ENCODE peak calls at places on chromosome 12, in four cellular contexts. U, O, F and H are unnamed samples.

GRCh38 chr12:93019911-93020224 is 90.8 kb upstream of the EEA1 start:
- DNase-seq in U (no peak), O (no peak), F (no peak), H (no peak)

GRCh38 chr12:115132145-115132544 is 448.2 kb upstream of the TBX3 start:
- DNase-seq in U (peak; percentile 27), O (no peak), F (no peak), H (no peak)

GRCh38 chr12:126159139-126159538 is 1093.9 kb downstream of the AACS start:
- DNase-seq in U (no peak), O (no peak), F (no peak), H (no peak)

GRCh38 chr12:25816637-25817036 is 141.8 kb upstream of the RASSF8 start:
- DNase-seq in U (no peak), O (no peak), F (no peak), H (no peak)

GRCh38 chr12:106369624-106370346 is 12.2 kb downstream of the POLR3B start:
- DNase-seq in U (peak; percentile 96), O (no peak), F (no peak), H (no peak)

GRCh38 chr12:34398706-34399630 is 376.7 kb downstream of the ALG10 start:
- DNase-seq in U (no peak), O (no peak), F (no peak), H (peak; percentile 74)

GRCh38 chr12:49950310-49951251 is at the start of gene AQP2:
- DNase-seq in U (no peak), O (no peak), F (no peak), H (no peak)

GRCh38 chr12:44812062-44812461 is 64.1 kb downstream of the NELL2 start:
- DNase-seq in U (peak; percentile 28), O (no peak), F (no peak), H (no peak)

GRCh38 chr12:11812558-11813421 is 163.3 kb downstream of the ETV6 start:
- DNase-seq in U (no peak), O (peak; percentile 33), F (peak; percentile 44), H (no peak)

DNA sequence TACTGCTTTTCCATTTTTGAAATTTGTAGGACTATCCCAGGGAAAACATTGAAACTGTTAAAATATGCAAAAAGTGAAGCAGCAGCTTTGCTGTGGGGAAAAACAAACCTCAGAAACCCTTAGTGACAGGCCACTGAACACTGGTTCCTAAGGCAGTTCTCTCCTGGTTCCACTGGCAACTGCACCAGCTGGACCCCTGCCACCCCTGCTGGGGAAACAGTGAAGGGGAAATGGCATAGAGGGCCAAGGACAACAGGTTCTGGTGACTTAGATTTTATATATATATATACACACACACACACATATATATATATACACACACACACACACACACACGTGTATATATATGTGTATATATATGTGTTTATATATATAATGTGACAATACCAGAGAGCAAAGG is 16.2 kb upstream of the KRT7 start:
- DNase-seq in U (no peak), O (no peak), F (no peak), H (peak; percentile 32)
- TF ChIP-seq CTCF in U (no peak), O (no peak), F (no peak), H (peak; percentile 12)

GRCh38 chr12:28296287-28296686 is 106.0 kb downstream of the CCDC91 start:
- DNase-seq in U (no peak), O (no peak), F (no peak), H (no peak)
- TF ChIP-seq CTCF in U (no peak), O (no peak), F (no peak), H (no peak)

GRCh38 chr12:990649-991349 is at the start of gene ERC1:
- DNase-seq in U (peak; percentile 54), O (peak; percentile 92), F (peak; percentile 91), H (peak; percentile 96)
- TF ChIP-seq CTCF in U (peak; percentile 6), O (no peak), F (no peak), H (no peak)

GRCh38 chr12:3535431-3535841 is 44.4 kb downstream of the PRMT8 start:
- DNase-seq in U (no peak), O (no peak), F (no peak), H (no peak)

GRCh38 chr12:3532931-3533702 is 42.1 kb downstream of the PRMT8 start:
- DNase-seq in U (no peak), O (no peak), F (no peak), H (no peak)

GRCh38 chr12:3531496-3531895 is 40.5 kb downstream of the PRMT8 start:
- DNase-seq in U (no peak), O (no peak), F (no peak), H (no peak)

GRCh38 chr12:3534511-3534910 is 43.5 kb downstream of the PRMT8 start:
- DNase-seq in U (no peak), O (no peak), F (no peak), H (no peak)

GRCh38 chr12:3533703-3534386 is 42.8 kb downstream of the PRMT8 start:
- DNase-seq in U (peak; percentile 11), O (peak; percentile 95), F (no peak), H (no peak)
- TF ChIP-seq CTCF in U (no peak), O (no peak), F (no peak), H (no peak)

GRCh38 chr12:132710062-132710421 is 600 bp upstream of the PGAM5 start:
- DNase-seq in U (no peak), O (no peak), F (peak; percentile 47), H (no peak)
- TF ChIP-seq CTCF in U (no peak), O (no peak), F (no peak), H (no peak)

DNA sequence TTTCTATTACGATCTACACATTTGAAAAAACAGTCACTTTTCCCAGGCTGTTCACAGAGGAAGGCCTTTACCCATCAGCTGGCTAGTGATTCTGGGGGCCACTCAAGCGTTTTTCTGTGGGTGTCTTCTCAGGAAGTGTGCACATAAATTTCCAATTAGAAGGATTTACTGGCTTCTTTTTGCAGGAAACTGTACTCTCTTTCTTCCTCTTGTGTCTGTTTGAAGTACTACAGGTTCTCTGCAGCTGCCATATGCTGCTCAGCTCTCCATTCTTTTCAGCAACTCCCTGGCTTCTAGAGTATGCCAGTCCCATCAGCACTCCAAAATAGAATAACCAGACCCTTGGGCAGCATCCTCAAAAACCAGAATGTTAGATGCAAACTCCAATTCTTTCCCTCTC is 110.4 kb upstream of the NAV3 start:
- DNase-seq in U (no peak), O (no peak), F (peak; percentile 7), H (no peak)
- TF ChIP-seq CTCF in U (peak; percentile 39), O (peak; percentile 32), F (peak; percentile 33), H (peak; percentile 47)

DNA sequence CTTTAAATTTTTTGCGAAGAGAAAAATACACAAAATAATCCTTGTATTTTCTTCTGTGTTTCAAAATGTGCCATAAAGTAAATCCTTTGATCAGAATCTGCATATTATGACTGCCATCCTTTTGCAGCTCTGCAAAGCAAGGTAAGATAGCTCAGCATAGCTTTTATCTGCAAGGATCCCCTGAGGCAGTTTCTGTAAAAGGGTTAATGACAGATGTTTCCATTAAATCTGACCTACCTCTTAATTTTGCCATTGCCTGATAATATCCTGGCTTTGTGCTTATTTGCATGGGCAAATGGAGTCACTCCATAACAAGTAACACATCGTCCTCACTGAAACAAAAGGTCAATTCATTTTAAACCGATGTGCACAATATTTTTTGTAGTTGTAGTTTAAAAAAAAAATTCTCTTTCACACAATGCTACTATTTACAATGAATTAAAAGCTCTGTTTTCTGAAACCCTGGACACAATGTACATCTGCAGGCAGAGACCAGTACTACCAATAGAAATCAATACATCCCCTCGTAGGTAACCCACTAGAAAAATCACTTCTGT is 108.5 kb upstream of the SOX5 start:
- DNase-seq in U (no peak), O (no peak), F (no peak), H (no peak)
- TF ChIP-seq CTCF in U (no peak), O (no peak), F (no peak), H (no peak)

DNA sequence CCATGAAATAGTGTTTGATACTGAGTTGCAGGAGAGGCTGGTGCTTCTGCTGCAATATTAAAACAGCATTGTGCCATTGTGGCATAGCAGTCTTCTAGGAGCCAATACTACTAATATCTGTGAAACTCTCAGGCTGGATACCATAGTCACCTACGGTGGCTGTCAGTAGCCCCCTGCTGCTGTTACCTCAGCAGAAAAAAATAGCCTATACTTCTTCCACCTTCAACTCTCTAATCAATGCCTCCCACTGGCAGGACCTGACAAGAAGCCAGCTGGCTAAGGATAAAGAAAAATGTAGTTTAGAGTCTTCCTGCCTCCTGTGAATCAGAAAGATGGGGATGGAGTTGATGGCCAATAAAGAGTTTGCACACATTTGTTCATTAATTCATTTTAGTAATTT is 91.6 kb downstream of the PDE3A start:
- DNase-seq in U (no peak), O (no peak), F (no peak), H (no peak)
- TF ChIP-seq CTCF in U (no peak), O (no peak), F (no peak), H (no peak)

GRCh38 chr12:102299731-102300130 is 102.1 kb upstream of the PMCH start:
- DNase-seq in U (no peak), O (no peak), F (no peak), H (no peak)

GRCh38 chr12:102301547-102301946 is 103.9 kb upstream of the PMCH start:
- DNase-seq in U (no peak), O (no peak), F (no peak), H (no peak)

GRCh38 chr12:102302553-102302952 is 104.9 kb upstream of the PMCH start:
- DNase-seq in U (peak; percentile 37), O (no peak), F (no peak), H (no peak)

GRCh38 chr12:102298022-102298421 is 100.4 kb upstream of the PMCH start:
- DNase-seq in U (peak; percentile 90), O (no peak), F (no peak), H (no peak)

DNA sequence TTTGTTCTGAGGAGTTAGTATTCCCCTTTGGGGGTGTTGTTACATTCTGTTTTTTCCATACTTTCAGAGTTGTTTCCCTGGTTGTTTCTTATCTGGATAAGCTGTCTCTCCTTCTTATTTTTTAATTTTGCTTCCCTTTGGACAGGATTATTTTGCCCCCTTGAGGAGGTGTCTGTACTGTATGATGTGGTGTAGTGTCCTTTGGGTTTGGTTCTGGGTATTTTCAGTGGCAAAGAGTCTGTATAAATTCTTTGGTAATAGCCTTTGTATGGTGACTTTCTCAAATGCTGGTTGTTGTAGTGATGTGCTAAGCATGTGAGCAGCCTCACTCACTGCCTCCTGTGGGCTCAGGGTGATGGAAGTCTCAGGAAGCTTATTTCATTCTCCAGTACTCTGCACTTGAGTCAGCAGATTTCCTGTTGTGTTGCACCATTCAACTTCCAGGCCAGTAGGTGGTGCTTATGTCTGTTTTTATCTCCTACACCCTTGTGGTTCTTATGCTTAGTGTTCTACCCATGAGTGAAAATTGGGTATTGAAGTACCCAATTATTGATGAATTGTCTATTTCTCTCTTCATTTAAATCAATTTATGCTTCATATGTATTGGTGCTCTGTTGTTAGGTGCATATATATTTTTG is 103.3 kb upstream of the PMCH start:
- DNase-seq in U (peak; percentile 80), O (peak; percentile 1), F (no peak), H (no peak)
- TF ChIP-seq CTCF in U (peak; percentile 62), O (peak; percentile 56), F (no peak), H (peak; percentile 57)